ENCODE peak calls at places on chromosomes 11 and 22, in six cellular contexts. D, U, T, L, X and A are unnamed samples.
A peak's percentile ranks its signal among the peaks of the same experiment; 100 is the strongest.

GRCh38 chr11:10899542-10899830 is 41.6 kb upstream of the ZBED5 start:
- DNase-seq in D (no peak), L (no peak), X (peak; percentile 43), U (peak; percentile 58), T (peak; percentile 37), A (no peak)

GRCh38 chr11:33891714-33892327 is at the start of gene LMO2:
- DNase-seq in U (no peak), D (no peak), X (no peak), L (no peak), T (no peak), A (no peak)

GRCh38 chr11:116970485-116971292 is 127.5 kb downstream of the SIK3 start:
- DNase-seq in T (no peak), D (no peak), X (peak; percentile 52), U (no peak), L (no peak), A (peak; percentile 14)

GRCh38 chr11:73217131-73217809 is 811 bp upstream of the P2RY2 start:
- DNase-seq in U (no peak), D (no peak), L (no peak), T (no peak), X (no peak), A (no peak)

GRCh38 chr11:31813242-31813960 is 2.3 kb upstream of the PAX6 start:
- DNase-seq in D (no peak), U (no peak), L (no peak), T (no peak), X (no peak), A (peak; percentile 41)

GRCh38 chr11:64809781-64810241 is 540 bp downstream of the MEN1 start:
- DNase-seq in X (peak; percentile 75), D (peak; percentile 77), L (no peak), U (peak; percentile 36), T (peak; percentile 74), A (peak; percentile 58)

GRCh38 chr22:49562685-49563249 is 264.9 kb downstream of the BRD1 start:
- DNase-seq in T (no peak), U (no peak), D (no peak), L (no peak), X (no peak), A (no peak)

GRCh38 chr11:114166897-114167323 is 107.4 kb downstream of the ZBTB16 start:
- DNase-seq in U (no peak), L (no peak), T (no peak), X (no peak), D (no peak), A (peak; percentile 96)

GRCh38 chr11:128018692-128019091 is 568.7 kb downstream of the ETS1 start:
- DNase-seq in T (no peak), U (no peak), X (no peak), D (no peak), L (no peak), A (no peak)

GRCh38 chr11:109808569-109808968 is 284.6 kb upstream of the ZC3H12C start:
- DNase-seq in D (no peak), L (no peak), U (no peak), T (no peak), X (no peak), A (peak; percentile 15)

GRCh38 chr22:36510966-36511881 is 4.4 kb upstream of the FOXRED2 start:
- DNase-seq in T (peak; percentile 40), D (peak; percentile 71), L (peak; percentile 43), U (no peak), X (peak; percentile 34), A (peak; percentile 71)

GRCh38 chr11:15911377-15912044 is 444.8 kb downstream of the SOX6 start:
- DNase-seq in T (no peak), U (peak; percentile 44), D (no peak), L (no peak), X (no peak), A (peak; percentile 77)

GRCh38 chr11:8098879-8099278 is 17.9 kb downstream of the TUB start:
- DNase-seq in U (no peak), D (no peak), L (no peak), T (no peak), X (no peak), A (no peak)

GRCh38 chr11:113167599-113167998 is 146.8 kb upstream of the TTC12 start:
- DNase-seq in L (no peak), T (no peak), X (no peak), U (no peak), D (no peak), A (no peak)

GRCh38 chr11:115488945-115489344 is 15.3 kb downstream of the CADM1 start:
- DNase-seq in X (no peak), L (no peak), T (peak; percentile 75), D (no peak), U (no peak), A (peak; percentile 7)

GRCh38 chr11:105132716-105133511 is 6.7 kb downstream of the CARD18 start:
- DNase-seq in L (no peak), T (no peak), X (no peak), D (no peak), U (no peak), A (peak; percentile 68)

GRCh38 chr11:68113986-68114385 is 7.2 kb downstream of the CHKA start:
- DNase-seq in D (peak; percentile 0), L (no peak), U (no peak), X (no peak), T (no peak), A (peak; percentile 48)

GRCh38 chr11:73396251-73396930 is 20.2 kb downstream of the RELT start:
- DNase-seq in D (no peak), T (no peak), X (no peak), L (no peak), U (no peak), A (no peak)

GRCh38 chr22:17562906-17563870 is at the start of gene SLC25A18:
- DNase-seq in U (no peak), X (peak; percentile 21), L (no peak), D (peak; percentile 61), T (no peak), A (no peak)

GRCh38 chr11:74371269-74372039 is 26.8 kb downstream of the PGM2L1 start:
- DNase-seq in D (no peak), U (no peak), X (no peak), L (no peak), T (no peak), A (peak; percentile 77)

GRCh38 chr11:11265994-11266606 is 87.0 kb downstream of the CSNK2A3 start:
- DNase-seq in D (peak; percentile 79), T (peak; percentile 61), X (peak; percentile 60), U (peak; percentile 55), L (peak; percentile 63), A (peak; percentile 42)

DNA sequence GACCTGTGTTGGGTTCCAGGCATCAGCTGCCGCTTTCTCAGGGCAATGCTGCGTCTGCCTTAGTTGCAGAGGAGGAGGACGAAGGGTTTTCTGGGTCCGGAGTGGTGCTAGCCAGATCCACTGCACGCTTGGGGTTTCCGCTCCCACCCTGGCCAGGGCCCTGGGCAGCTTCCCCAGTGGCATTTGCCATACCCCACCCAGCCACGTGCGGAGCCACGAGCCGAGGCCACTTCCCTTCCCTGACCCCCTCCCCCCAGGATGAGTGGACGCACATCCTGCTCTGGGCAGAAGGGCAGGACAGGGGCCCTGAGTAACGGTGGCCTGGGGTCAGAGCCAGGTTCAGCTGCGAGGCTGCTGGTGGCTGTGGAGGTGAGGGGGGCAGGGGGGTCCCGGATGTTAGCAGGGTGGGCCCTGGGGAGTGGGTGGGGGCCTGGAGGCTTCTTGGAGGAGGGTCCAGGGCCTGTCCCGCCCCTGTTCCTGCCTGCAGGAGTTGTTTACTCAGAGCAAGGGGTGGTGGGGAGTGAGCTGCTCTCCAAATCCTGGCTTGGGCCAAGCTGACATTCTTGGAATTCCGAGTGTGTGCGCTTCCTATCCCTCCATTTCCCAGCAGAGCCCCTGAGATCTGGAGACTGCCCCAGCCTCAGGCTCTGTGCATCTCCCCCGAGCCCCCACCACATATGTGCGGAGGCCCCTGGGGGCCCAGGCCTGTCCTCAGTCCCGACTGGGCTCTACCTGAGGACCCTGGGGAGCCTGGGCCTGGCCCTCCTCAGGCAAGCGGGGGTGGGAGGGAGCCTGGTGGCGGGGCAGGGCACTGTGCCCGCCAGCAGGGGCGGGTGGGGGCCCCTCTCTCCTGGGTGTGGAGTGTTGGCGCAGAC is 1.4 kb downstream of the TSPAN4 start:
- DNase-seq in X (peak; percentile 83), U (peak; percentile 96), L (no peak), D (peak; percentile 96), T (peak; percentile 27), A (peak; percentile 94)
- H3K4me1 ChIP-seq in X (peaks cover 45% of the 10 kb centered on the region), U (peaks cover 40% of the 10 kb centered on the region), L (peaks cover 42% of the 10 kb centered on the region), D (peaks cover 2% of the 10 kb centered on the region), T (peaks cover 13% of the 10 kb centered on the region), A (peaks cover 61% of the 10 kb centered on the region)

GRCh38 chr22:41544671-41545476 is 604 bp upstream of the POLR3H start:
- DNase-seq in X (no peak), D (no peak), U (no peak), L (no peak), T (no peak), A (no peak)

GRCh38 chr22:41543854-41544670 is at the start of gene POLR3H:
- DNase-seq in T (peak; percentile 99), X (peak; percentile 99), D (peak; percentile 98), L (peak; percentile 99), U (peak; percentile 99), A (peak; percentile 99)

GRCh38 chr22:41551882-41552582 is 7.8 kb upstream of the POLR3H start:
- DNase-seq in U (no peak), X (no peak), D (no peak), T (no peak), L (no peak), A (no peak)

GRCh38 chr22:41550952-41551491 is 6.8 kb upstream of the POLR3H start:
- DNase-seq in D (no peak), T (no peak), L (no peak), U (no peak), X (no peak), A (no peak)

GRCh38 chr22:41548830-41549211 is 4.6 kb upstream of the POLR3H start:
- DNase-seq in T (no peak), L (no peak), D (no peak), U (no peak), X (no peak), A (no peak)
- H3K4me1 ChIP-seq in T (no peaks in the 10 kb centered on the region), L (peaks cover 8% of the 10 kb centered on the region), D (no peaks in the 10 kb centered on the region), U (peaks cover 3% of the 10 kb centered on the region), X (peaks cover 6% of the 10 kb centered on the region), A (peaks cover 6% of the 10 kb centered on the region)

DNA sequence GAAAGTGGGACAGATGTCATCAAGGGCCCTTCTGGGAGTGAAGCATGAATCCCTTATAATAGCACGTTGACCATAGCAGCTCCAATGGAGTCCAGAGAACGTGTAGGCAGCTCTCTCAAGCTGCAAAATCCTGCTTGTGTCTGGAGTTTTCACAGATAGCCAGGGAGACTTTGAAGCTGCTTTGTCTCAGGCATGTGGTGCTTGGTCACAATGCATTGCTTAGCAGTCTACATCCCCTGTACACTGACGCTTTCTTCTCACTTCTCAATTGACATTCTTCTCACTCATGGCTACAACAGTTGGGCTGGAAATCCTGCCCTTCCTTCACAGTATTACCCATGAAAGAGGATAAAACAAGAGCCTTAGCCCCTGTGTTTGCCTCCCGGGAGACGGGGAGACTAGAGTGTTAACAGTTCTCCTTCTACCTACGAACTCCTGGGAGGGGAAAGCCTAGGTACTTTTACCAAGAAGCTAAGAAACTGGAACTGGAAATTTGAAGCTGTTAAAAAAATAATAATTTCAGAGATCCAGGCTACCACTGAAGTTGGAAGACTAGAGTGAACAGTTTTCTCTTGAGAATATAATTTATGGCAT is 20.7 kb upstream of the MMP7 start:
- DNase-seq in U (no peak), T (no peak), D (no peak), L (no peak), X (no peak), A (no peak)
- H3K4me1 ChIP-seq in U (peaks cover 2% of the 10 kb centered on the region), T (no peaks in the 10 kb centered on the region), D (peaks cover 2% of the 10 kb centered on the region), L (no peaks in the 10 kb centered on the region), X (no peaks in the 10 kb centered on the region), A (peaks cover 15% of the 10 kb centered on the region)

DNA sequence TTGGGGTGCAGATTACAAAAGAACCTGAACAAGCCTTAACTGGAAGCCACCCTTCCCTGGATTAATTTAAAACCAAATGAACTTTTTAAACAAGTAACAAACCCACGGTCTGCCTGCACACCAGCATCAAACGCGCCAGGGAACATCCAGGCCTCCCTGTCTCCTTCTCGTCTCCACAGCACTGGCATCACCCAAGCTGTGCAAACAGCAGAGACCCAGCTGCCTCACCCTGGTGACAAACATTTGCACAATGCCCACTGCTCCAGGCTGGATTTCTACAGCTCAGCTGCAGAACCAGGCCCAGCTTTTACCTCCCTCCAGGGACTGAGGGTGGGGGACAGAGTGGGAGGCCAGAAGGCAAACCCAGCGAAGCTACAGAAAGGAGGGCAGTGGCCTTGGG is 7.0 kb downstream of the RPL3 start:
- DNase-seq in D (peak; percentile 32), L (no peak), T (no peak), X (no peak), U (no peak), A (no peak)
- H3K4me1 ChIP-seq in D (peaks cover 2% of the 10 kb centered on the region), L (peaks cover 30% of the 10 kb centered on the region), T (peaks cover 5% of the 10 kb centered on the region), X (peaks cover 28% of the 10 kb centered on the region), U (peaks cover 20% of the 10 kb centered on the region), A (peaks cover 53% of the 10 kb centered on the region)